ENCODE peak calls at places on chromosomes 12 and 14, in four cellular contexts. O is choroid plexus epithelial cell, J is A549, M is AG09309. E is an unnamed sample.

GRCh38 chr14:78530078-78530477 is 359.9 kb downstream of the NRXN3 start:
- DNase-seq in O (peak), J (no peak), M (no peak), E (peak)

GRCh38 chr12:71725011-71725410 is 29.7 kb upstream of the RAB21 start:
- DNase-seq in O (no peak), J (no peak), M (peak), E (no peak)

GRCh38 chr14:85421166-85421877 is 108.6 kb upstream of the FLRT2 start:
- DNase-seq in O (peak), J (no peak), M (peak), E (peak)

GRCh38 chr12:51811203-51811805 is 37.2 kb downstream of the FIGNL2 start:
- DNase-seq in O (no peak), J (no peak), M (no peak), E (no peak)

GRCh38 chr12:77104792-77105191 is 39.4 kb upstream of the E2F7 start:
- DNase-seq in O (no peak), J (no peak), M (no peak), E (peak)

GRCh38 chr12:95318071-95318545 is 100.5 kb downstream of the VEZT start:
- DNase-seq in O (peak), J (peak), M (no peak), E (peak)

GRCh38 chr14:99758121-99758871 is 34.9 kb upstream of the EML1 start:
- DNase-seq in O (peak), J (no peak), M (peak), E (peak)

GRCh38 chr12:12008232-12008850 is 62.4 kb upstream of the BCL2L14 start:
- DNase-seq in O (no peak), J (no peak), M (no peak), E (no peak)

GRCh38 chr12:113766880-113767878 is 198.9 kb downstream of the RBM19 start:
- DNase-seq in O (peak), J (peak), M (peak), E (peak)

GRCh38 chr12:12786716-12787601 is 1.5 kb downstream of the APOLD1 start:
- DNase-seq in O (peak), J (peak), M (peak), E (peak)

GRCh38 chr14:52073251-52073650 is 4.4 kb upstream of the NID2 start:
- DNase-seq in O (peak), J (no peak), M (no peak), E (no peak)

GRCh38 chr12:15966426-15966825 is 55.3 kb downstream of the DERA start:
- DNase-seq in O (peak), J (no peak), M (peak), E (peak)

GRCh38 chr12:93894391-93895095 is 217.4 kb downstream of the CRADD start:
- DNase-seq in O (peak), J (no peak), M (no peak), E (no peak)

GRCh38 chr12:64824500-64825142 is at the start of gene TBC1D30:
- DNase-seq in O (peak), J (no peak), M (no peak), E (no peak)

GRCh38 chr14:61561657-61562276 is 133.5 kb upstream of the HIF1A start:
- DNase-seq in O (peak), J (peak), M (peak), E (peak)

GRCh38 chr14:32494566-32495434 is 165.7 kb downstream of the AKAP6 start:
- DNase-seq in O (peak), J (no peak), M (no peak), E (no peak)
- H3K4me3 ChIP-seq in O (no peak), J (no peak), M (no peak), E (no peak)

GRCh38 chr12:124599074-124599999 is 31.9 kb upstream of the NCOR2 start:
- DNase-seq in O (peak), J (no peak), M (peak), E (peak)
- TF ChIP-seq CTCF in O (peak), J (no peak), M (peak), E (peak)

DNA sequence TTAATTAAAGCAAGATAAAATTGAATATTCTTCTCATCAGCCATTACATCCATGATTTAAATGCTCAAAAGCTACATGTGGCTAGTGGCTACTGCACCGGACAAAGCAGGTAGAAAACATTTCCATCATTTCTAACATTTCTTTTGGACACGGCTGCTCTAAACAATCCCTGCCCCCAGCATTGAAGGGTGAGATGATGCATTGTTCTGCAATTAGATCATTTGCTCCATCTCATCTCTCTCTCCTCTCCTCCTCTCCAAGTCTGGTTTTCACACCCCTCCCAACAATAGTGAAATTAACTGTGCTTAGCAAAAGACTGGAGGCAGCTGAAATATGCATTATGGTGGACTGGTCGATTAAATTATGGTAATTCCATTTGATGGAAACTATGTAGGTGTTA is 288.5 kb downstream of the KSR2 start:
- DNase-seq in O (peak), J (no peak), M (no peak), E (no peak)
- H3K4me3 ChIP-seq in O (no peak), J (no peak), M (no peak), E (no peak)

DNA sequence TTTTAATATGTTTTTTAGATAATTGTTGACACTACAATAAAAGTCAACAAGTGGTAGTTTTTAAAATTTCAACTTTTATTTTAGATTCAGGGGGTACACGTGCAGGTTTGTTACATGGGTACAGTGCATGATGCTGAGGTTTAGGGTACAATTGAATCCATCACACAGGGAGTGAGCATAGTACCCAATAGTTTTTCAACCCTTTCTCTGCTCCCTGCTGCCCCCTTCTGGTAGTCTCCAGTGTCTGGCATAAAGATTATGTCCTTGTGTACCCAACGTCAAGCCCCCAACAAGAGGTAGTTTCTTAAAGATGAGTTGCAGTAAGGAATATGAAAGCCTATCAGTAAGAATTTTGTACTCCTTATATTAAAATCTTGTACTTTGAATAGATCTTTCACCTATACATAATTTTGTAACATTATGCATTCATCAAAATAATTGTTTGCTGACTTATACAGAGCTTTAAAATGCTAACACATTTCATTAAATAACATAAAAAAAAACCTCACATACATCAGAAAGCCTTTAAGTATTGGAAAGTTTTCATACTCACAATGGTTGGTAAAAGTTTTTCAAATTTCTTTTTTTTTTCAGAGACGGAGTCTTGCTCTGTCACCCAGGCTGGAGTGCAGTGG is 5.4 kb upstream of the RALGAPA1 start:
- DNase-seq in O (peak), J (no peak), M (no peak), E (peak)
- TF ChIP-seq CTCF in O (peak), J (peak), M (peak), E (peak)

GRCh38 chr14:42095155-42095554 is 488.5 kb downstream of the LRFN5 start:
- DNase-seq in O (no peak), J (no peak), M (no peak), E (no peak)

DNA sequence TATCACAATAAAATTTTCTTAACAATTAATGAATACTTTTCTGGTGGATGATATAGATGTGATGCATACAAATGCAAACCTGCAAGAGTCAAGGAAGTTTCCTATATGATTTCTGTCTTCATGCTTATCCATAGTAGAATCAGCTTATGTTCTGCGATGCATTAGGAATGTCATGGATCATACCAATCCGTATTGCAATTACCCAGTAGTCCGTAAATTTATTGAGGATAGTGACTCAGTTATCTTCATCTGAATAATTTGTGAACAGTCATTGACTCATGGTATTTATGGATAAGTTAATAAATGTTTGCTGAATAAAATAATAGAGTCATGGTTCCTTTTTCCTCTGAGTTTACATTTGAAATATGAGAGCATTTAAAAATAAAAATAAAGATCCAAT is 483.4 kb downstream of the LRFN5 start:
- DNase-seq in O (no peak), J (no peak), M (no peak), E (no peak)
- H3K4me3 ChIP-seq in O (no peak), J (no peak), M (no peak), E (no peak)

DNA sequence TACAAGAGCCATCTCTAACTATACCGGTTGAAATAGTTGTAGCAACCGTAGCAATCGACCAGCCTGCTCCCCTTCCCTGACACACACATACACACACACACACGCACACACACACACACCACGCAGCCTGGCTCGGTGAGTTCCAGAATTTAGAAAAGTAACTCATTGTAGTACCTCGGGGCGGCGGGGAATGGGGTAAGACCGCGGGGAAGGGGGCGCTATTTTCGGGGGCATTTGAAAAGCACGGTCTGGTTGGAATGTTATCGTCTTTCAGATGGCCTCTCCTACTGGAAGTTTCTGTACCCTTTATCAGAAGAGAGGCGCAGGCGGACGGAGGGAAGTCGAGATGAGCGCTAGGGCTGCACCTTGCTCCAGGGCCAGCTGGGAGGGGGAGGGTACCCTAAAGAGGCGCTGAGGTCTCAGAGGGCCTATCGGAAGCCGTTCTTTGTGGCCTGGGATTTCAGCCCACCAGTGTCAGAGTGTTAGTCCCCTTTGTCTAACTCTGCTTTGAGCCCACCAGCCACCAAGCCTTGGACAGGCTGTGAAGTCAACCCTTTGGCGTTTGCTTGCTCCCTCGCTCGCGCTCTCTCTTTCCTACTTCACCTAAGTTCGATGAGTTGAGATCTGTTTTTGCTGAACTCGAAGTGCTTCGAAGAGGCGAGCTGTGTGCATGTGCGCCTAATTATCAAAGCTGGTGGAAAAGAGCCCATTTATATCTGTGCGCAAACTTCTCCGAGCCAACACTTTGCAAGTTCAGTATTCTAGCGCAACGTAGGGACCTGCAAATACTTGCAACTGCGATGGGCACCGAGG is 844 bp downstream of the COL2A1 start:
- DNase-seq in O (no peak), J (peak), M (no peak), E (no peak)
- TF ChIP-seq CTCF in O (no peak), J (peak), M (no peak), E (no peak)

E was measured in bronchial epithelial cell.